ENCODE peak calls at places on chromosomes 1 and 21, in nine cellular contexts. I, P, H, J, E, N, O, M and C are unnamed samples.

GRCh38 chr1:200749090-200749489 is 10.4 kb downstream of the CAMSAP2 start:
- DNase-seq in N (no peak), I (no peak), P (no peak), H (no peak), M (no peak), J (no peak), O (no peak), E (no peak), C (no peak)

GRCh38 chr1:200332716-200333115 is 77.1 kb downstream of the ZNF281 start:
- DNase-seq in H (no peak), O (no peak), M (no peak), P (no peak), I (no peak), E (no peak), J (no peak), N (no peak), C (no peak)

GRCh38 chr21:44994581-44995171 is 54.8 kb downstream of the SLX9 start:
- DNase-seq in P (peak; percentile 41), J (no peak), O (no peak), H (no peak), E (peak; percentile 75), M (no peak), N (no peak), I (no peak), C (no peak)

GRCh38 chr21:42666023-42666747 is 12.8 kb downstream of the PDE9A start:
- DNase-seq in N (no peak), H (no peak), M (no peak), E (no peak), I (no peak), P (no peak), O (no peak), J (peak; percentile 9), C (no peak)

GRCh38 chr21:39105341-39105765 is 77.9 kb downstream of the PSMG1 start:
- DNase-seq in J (no peak), E (no peak), O (no peak), H (no peak), N (no peak), M (no peak), P (no peak), I (peak; percentile 36), C (no peak)

GRCh38 chr1:10899490-10900264 is 103.2 kb upstream of the CASZ1 start:
- DNase-seq in H (no peak), I (no peak), E (peak; percentile 68), O (no peak), J (no peak), N (no peak), M (no peak), P (no peak), C (no peak)

GRCh38 chr1:145985129-145985501 is 11.3 kb downstream of the TXNIP start:
- DNase-seq in E (no peak), I (no peak), J (no peak), O (no peak), P (no peak), H (no peak), M (no peak), N (peak; percentile 38), C (no peak)

GRCh38 chr1:55544826-55545225 is 329.7 kb upstream of the USP24 start:
- DNase-seq in N (no peak), M (no peak), P (no peak), J (no peak), E (no peak), I (no peak), H (no peak), O (no peak), C (no peak)

GRCh38 chr1:162562452-162562828 is 918 bp downstream of the UAP1 start:
- DNase-seq in I (peak; percentile 23), P (no peak), J (no peak), E (no peak), H (peak; percentile 30), O (no peak), N (peak; percentile 26), M (peak; percentile 52), C (no peak)

GRCh38 chr1:146032613-146033219 is 11.2 kb upstream of the HJV start:
- DNase-seq in H (no peak), J (no peak), P (no peak), M (no peak), O (peak; percentile 48), E (no peak), I (no peak), N (peak; percentile 17), C (peak; percentile 67)

GRCh38 chr1:40919475-40920011 is 57.4 kb upstream of the CITED4 start:
- DNase-seq in E (no peak), P (no peak), J (no peak), I (peak; percentile 57), O (no peak), N (peak; percentile 88), M (no peak), H (no peak), C (no peak)

GRCh38 chr1:155962599-155963211 is 15.6 kb downstream of the ARHGEF2 start:
- DNase-seq in E (peak; percentile 83), O (no peak), H (peak; percentile 42), N (no peak), J (no peak), M (peak; percentile 59), P (peak; percentile 61), I (no peak), C (peak; percentile 65)

GRCh38 chr1:155957411-155957915 is 16.0 kb downstream of the RXFP4 start:
- DNase-seq in I (no peak), M (no peak), P (no peak), H (no peak), N (no peak), O (no peak), E (no peak), J (no peak), C (no peak)

GRCh38 chr1:155964193-155964592 is 14.2 kb downstream of the ARHGEF2 start:
- DNase-seq in P (no peak), N (no peak), I (no peak), H (no peak), J (no peak), E (no peak), O (no peak), M (no peak), C (no peak)

GRCh38 chr1:155961937-155962336 is 16.4 kb downstream of the ARHGEF2 start:
- DNase-seq in M (no peak), E (peak; percentile 95), I (no peak), N (no peak), J (no peak), O (no peak), P (peak; percentile 65), H (peak; percentile 56), C (peak; percentile 91)

DNA sequence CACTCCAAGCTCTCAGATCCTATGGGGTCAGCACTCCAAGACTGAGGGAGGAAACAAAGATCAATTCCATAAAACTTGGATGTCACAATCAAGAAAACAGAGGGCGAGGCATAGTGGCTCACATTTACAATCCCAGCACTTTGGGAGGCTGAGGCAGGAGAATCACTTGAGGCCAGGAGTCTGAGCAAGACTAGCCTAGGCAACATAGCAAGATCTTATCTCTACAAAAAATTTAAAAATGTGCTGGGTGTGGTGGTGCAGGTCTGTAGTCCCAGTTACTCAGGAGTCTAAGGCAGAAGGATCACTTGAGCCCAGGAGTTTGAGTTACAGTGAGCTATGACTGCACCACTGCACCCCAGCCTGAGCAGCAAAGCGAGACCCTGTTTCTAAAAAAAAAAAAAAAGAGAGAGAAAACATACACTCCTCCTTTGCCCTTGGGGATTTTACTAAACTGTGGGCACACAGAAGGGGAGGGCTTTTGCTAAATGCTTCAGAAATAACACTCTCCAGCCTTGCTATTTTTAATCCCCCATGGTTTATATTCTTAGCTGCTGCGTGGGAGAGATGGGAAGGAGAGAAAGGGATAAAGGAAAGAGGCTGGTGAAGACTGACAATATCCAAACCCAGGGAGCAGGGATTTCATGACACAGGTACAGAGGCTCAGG is 18.1 kb downstream of the ARHGEF2 start:
- DNase-seq in N (no peak), I (no peak), M (no peak), J (no peak), E (no peak), O (no peak), H (no peak), P (no peak), C (no peak)
- H3K27ac ChIP-seq in N (no peak overlapping the region), I (no peak overlapping the region), M (no peak overlapping the region), J (no peak overlapping the region), E (peak overlapping the region; percentile 95), O (no peak overlapping the region), H (no peak overlapping the region), P (peak overlapping the region; percentile 50), C (peak overlapping the region; percentile 81)

DNA sequence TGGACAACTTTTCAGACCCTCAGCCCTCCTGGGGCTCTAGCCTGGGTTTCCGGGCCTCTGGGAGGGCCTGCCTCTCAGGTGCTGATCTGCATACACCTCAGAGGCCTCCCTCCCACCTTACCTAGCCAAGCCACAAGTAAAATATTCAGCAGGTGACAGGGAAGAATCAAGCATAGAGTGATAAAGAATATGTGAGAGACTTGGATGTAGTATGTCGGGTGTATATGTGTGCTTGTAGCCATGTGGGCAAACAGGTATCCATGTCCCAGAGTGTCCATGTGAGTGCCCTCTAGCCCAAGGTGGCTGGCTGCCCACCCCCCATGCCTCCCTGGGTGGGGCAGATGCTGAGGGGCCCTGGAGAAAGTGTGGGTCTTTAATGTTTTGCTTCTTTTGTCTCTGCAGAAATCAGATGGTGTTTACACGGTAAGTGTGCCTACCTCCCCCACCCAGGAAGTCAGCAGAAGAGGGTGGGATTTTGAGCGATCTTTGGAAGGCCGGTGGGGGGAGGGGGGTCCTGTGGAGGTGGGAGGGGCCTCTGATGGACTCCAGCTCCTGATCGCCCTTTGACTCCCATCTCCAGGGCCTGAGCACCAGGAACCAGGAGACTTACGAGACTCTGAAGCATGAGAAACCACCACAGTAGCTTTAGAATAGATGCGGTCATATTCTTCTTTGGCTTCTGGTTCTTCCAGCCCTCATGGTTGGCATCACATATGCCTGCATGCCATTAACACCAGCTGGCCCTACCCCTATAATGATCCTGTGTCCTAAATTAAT is 3.4 kb downstream of the FCER1G start:
- DNase-seq in N (no peak), M (no peak), P (no peak), O (no peak), I (no peak), H (no peak), J (no peak), E (peak; percentile 40), C (no peak)
- H3K4me1 ChIP-seq in N (no peaks in the 10 kb centered on the region), M (no peaks in the 10 kb centered on the region), P (peaks cover 4% of the 10 kb centered on the region), O (peaks cover 6% of the 10 kb centered on the region), I (no peaks in the 10 kb centered on the region), H (no peaks in the 10 kb centered on the region), J (peaks cover 37% of the 10 kb centered on the region), E (no peaks in the 10 kb centered on the region), C (peaks cover 6% of the 10 kb centered on the region)

GRCh38 chr1:51644533-51645197 is 27.8 kb downstream of the OSBPL9 start:
- DNase-seq in I (no peak), E (no peak), N (no peak), J (no peak), P (no peak), H (no peak), O (no peak), M (no peak), C (no peak)
- H3K27ac ChIP-seq in I (no peak overlapping the region), E (peak overlapping the region; percentile 68), N (no peak overlapping the region), J (no peak overlapping the region), P (no peak overlapping the region), H (no peak overlapping the region), O (no peak overlapping the region), M (peak overlapping the region; percentile 8), C (no peak overlapping the region)

DNA sequence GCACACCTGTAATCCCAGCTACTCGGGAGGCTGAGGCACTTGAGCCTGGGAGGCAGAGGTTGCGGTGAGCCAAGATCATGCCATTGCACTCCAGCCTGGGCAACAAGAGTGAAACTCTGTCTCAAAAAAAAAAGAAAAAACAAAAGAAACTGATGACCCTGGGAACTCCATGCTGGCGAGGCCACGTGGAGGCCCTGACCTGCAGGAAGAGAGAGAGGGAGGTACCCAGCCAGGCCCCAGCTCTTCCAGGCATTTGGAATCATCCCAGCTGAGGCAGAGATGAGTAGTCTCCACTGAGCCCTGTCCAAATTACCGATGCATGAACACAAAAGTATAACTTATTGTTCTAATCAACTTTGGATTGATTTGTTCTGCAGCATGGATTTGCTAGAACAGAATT is 132.0 kb upstream of the ZBTB40 start:
- DNase-seq in O (no peak), E (no peak), J (no peak), H (no peak), M (no peak), I (no peak), N (no peak), P (no peak), C (no peak)
- H3K4me1 ChIP-seq in O (peaks cover 9% of the 10 kb centered on the region), E (no peaks in the 10 kb centered on the region), J (no peaks in the 10 kb centered on the region), H (no peaks in the 10 kb centered on the region), M (no peaks in the 10 kb centered on the region), I (no peaks in the 10 kb centered on the region), N (no peaks in the 10 kb centered on the region), P (no peaks in the 10 kb centered on the region), C (no peaks in the 10 kb centered on the region)